ENCODE peak calls at places on chromosomes 5 and 9, in seven cellular contexts. I, C, D, P, N, Q and T are unnamed samples.

GRCh38 chr5:9622891-9623547 is 7.1 kb downstream of the TAS2R1 start:
- DNase-seq in D (no peak), I (no peak), C (no peak), Q (peak), P (no peak), N (no peak), T (no peak)

GRCh38 chr9:96152550-96152949 is 149.4 kb downstream of the HSD17B3 start:
- DNase-seq in I (no peak), C (no peak), N (no peak), Q (no peak), D (no peak), P (no peak), T (no peak)

GRCh38 chr5:175344331-175345200 is 99.4 kb downstream of the DRD1 start:
- DNase-seq in D (no peak), P (no peak), I (no peak), N (no peak), Q (no peak), C (no peak), T (no peak)

GRCh38 chr9:15642369-15642962 is 89.6 kb downstream of the CCDC171 start:
- DNase-seq in P (no peak), N (no peak), D (no peak), C (no peak), Q (peak), I (no peak), T (no peak)

GRCh38 chr9:128937310-128938165 is 9.9 kb downstream of the DOLK start:
- DNase-seq in C (no peak), I (no peak), D (no peak), Q (no peak), N (peak), P (no peak), T (no peak)

GRCh38 chr5:54834121-54834842 is 151.1 kb downstream of the ESM1 start:
- DNase-seq in C (no peak), I (no peak), Q (no peak), P (no peak), N (no peak), D (no peak), T (no peak)

GRCh38 chr9:99044827-99045226 is 60.1 kb upstream of the TGFBR1 start:
- DNase-seq in Q (no peak), I (no peak), D (no peak), C (no peak), N (no peak), P (no peak), T (no peak)

GRCh38 chr9:25602366-25603044 is 75.7 kb downstream of the TUSC1 start:
- DNase-seq in N (no peak), P (no peak), Q (peak), I (no peak), D (no peak), C (no peak), T (no peak)

GRCh38 chr9:20321683-20322082 is 300.6 kb downstream of the MLLT3 start:
- DNase-seq in C (no peak), D (no peak), Q (no peak), P (no peak), N (no peak), I (no peak), T (no peak)

GRCh38 chr5:147576646-147577535 is 67.0 kb upstream of the DPYSL3 start:
- DNase-seq in N (peak), P (peak), I (peak), Q (peak), C (peak), D (peak), T (no peak)

GRCh38 chr9:127214421-127215265 is 49.9 kb upstream of the GARNL3 start:
- DNase-seq in D (peak), N (no peak), Q (peak), P (peak), C (peak), I (peak), T (peak)

GRCh38 chr5:32126691-32127090 is 47.4 kb downstream of the GOLPH3 start:
- DNase-seq in I (no peak), D (no peak), N (no peak), Q (no peak), P (no peak), C (no peak), T (no peak)

GRCh38 chr5:38871211-38871610 is 25.4 kb downstream of the OSMR start:
- DNase-seq in I (no peak), C (no peak), N (no peak), P (no peak), D (no peak), Q (no peak), T (no peak)

GRCh38 chr5:94810281-94810680 is 191.8 kb downstream of the SLF1 start:
- DNase-seq in D (no peak), I (no peak), N (no peak), P (no peak), Q (no peak), C (no peak), T (no peak)

GRCh38 chr5:142664634-142665033 is 21.3 kb downstream of the FGF1 start:
- DNase-seq in D (no peak), N (no peak), C (no peak), P (no peak), Q (no peak), I (no peak), T (no peak)

GRCh38 chr9:21875893-21876292 is 73.5 kb downstream of the MTAP start:
- DNase-seq in D (no peak), P (no peak), I (no peak), Q (no peak), C (no peak), N (no peak), T (no peak)

GRCh38 chr9:112905084-112905483 is 14.4 kb upstream of the SLC46A2 start:
- DNase-seq in Q (no peak), N (no peak), P (no peak), I (no peak), C (no peak), D (no peak), T (no peak)

GRCh38 chr5:171667341-171668096 is 118.1 kb upstream of the SMIM23 start:
- DNase-seq in I (peak), N (peak), P (no peak), D (no peak), Q (peak), C (peak), T (no peak)

GRCh38 chr9:110650991-110651411 is 17.6 kb upstream of the MUSK start:
- DNase-seq in C (no peak), P (no peak), N (no peak), D (no peak), I (no peak), Q (no peak), T (no peak)

GRCh38 chr5:157469687-157470086 is 9.7 kb downstream of the NIPAL4 start:
- DNase-seq in P (no peak), N (no peak), Q (no peak), C (no peak), D (no peak), I (no peak), T (no peak)

GRCh38 chr5:42636425-42636824 is 120.2 kb upstream of the CCDC152 start:
- DNase-seq in I (no peak), N (no peak), C (no peak), D (no peak), Q (no peak), P (no peak), T (no peak)

GRCh38 chr5:6832272-6832671 is 119.0 kb downstream of the TENT4A start:
- DNase-seq in D (no peak), P (no peak), N (no peak), Q (no peak), C (no peak), I (no peak), T (no peak)

GRCh38 chr9:24602687-24603352 is 57.1 kb upstream of the IZUMO3 start:
- DNase-seq in C (no peak), D (no peak), P (no peak), I (no peak), N (no peak), Q (no peak), T (no peak)

GRCh38 chr5:116445311-116445710 is 129.3 kb downstream of the SEMA6A start:
- DNase-seq in D (no peak), I (no peak), C (no peak), N (no peak), P (no peak), Q (no peak), T (no peak)

GRCh38 chr9:21995652-21996275 is 1.2 kb downstream of the CDKN2B-AS1 start:
- DNase-seq in Q (peak), P (peak), I (peak), N (no peak), C (peak), D (peak), T (no peak)

GRCh38 chr5:32450952-32451351 is 6.4 kb upstream of the ZFR start:
- DNase-seq in P (no peak), D (no peak), C (no peak), Q (peak), I (no peak), N (no peak), T (no peak)

GRCh38 chr9:16364347-16364746 is 506.1 kb downstream of the BNC2 start:
- DNase-seq in Q (no peak), N (no peak), D (no peak), I (no peak), P (no peak), C (no peak), T (no peak)

DNA sequence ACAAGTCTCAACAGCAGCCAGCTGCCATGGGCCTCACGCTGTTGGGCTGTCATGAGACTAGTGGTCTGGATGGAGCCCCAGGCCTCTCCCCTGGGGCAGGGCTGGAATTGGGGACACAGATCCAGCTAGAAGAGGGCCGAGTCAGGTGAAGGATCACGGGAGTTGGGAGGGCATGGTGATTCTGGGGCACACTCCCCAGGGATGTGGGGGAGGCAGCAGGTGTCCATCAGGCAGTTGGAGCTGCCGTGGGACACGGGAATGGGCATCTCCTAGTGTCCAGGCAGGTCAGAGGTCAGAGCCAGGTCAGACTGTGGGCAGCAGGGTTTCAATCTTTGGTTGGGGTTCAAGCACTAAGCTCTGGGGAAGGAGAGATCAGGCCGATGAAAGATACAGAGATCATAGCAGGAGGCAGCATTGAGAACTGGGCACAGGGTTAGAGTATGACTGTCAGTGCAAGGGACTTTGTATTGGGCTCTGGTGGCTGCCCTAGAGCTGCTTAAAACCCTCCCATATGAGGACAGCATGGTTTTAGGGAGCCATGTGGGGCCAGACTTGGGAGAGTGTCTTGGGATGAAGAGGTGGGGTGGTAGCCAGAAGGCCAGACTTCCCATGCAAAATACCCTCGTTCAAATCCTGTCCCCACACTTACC is 59.2 kb downstream of the ARHGEF37 start:
- DNase-seq in D (no peak), N (peak), C (no peak), Q (no peak), P (no peak), I (no peak), T (no peak)
- H3K27ac ChIP-seq in D (peak), N (peak), C (peak), Q (no peak), P (no peak), I (peak), T (no peak)

GRCh38 chr5:62097361-62097760 is 208.6 kb upstream of the KIF2A start:
- DNase-seq in D (no peak), C (no peak), Q (no peak), N (no peak), P (no peak), I (no peak), T (no peak)
- H3K27ac ChIP-seq in D (no peak), C (no peak), Q (no peak), N (no peak), P (no peak), I (no peak), T (no peak)

DNA sequence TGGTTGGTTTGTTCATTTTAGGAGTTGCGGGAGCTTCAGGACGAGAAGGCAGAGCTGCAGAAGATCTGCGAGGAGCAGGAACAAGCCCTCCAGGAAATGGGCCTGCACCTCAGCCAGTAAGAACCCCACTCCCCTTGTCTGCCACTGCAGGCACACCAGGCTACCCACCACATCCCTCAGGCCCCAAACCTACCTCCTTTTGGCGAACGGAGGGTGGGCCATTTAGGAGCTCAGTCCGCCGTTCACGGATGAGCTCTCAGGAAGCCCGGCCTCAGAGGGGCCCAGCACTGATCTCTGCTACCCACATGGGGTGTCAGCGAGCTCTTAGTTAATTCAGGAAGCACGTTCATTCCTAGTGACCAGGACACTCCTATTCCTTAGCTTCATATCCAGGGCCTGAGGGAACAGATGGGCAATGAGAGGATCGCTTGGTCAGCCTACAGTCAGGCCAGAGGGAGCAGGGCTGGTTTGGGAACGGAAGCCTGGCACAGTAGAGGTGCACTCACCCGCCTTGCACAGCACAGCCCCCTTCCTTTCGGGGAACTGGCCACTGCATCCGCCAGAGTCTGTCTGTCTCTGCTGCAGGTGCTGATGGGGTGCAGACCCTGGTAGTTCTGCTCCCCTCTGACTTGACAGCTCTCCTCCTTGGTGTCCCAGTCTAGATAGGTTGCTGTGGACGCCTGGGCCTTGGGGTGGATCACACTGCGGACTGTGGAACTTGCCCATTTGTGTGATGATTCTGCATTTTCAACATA is 21.4 kb downstream of the HNRNPH1 start:
- DNase-seq in I (no peak), P (no peak), Q (no peak), N (peak), D (no peak), C (no peak), T (no peak)
- H3K27ac ChIP-seq in I (no peak), P (no peak), Q (no peak), N (no peak), D (no peak), C (no peak), T (no peak)

GRCh38 chr9:136275655-136276429 is 28.1 kb downstream of the CCDC187 start:
- DNase-seq in D (no peak), P (no peak), I (no peak), N (no peak), C (no peak), Q (peak), T (no peak)
- H3K27ac ChIP-seq in D (no peak), P (no peak), I (no peak), N (no peak), C (no peak), Q (no peak), T (no peak)

DNA sequence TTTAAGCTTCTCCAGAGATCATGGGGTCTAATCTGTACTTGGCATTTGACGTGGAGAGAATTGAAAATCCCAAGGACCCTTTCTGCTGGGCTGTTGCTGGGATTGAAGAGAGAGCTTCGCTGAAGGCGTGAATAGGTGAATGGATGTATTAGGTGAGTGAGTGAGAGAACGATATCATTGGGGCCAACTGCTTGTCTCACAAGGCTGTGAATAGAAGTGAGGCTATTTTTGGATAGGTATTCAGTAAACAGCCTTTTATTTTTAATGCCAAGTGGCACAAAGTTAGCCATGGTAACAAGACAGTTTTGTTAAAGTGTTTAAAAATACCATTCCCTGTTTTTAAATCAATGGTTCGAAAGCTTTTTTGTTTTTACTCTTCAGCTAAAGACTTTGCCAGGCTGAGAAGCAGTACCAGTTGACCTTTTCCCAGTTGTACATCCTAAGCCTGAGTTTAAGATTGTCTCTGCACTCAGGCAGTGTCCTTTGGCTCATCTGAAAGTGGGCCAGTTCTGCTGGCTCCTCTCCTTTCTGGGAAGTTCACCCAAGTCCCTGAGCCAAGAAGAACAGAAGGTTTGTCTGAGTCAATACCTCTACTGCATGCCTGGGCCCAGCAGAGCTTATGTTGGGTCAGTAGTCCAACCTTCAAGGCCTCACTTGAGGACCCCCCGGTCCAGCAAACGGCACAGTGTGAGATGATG is 156.4 kb downstream of the MACROH2A1 start:
- DNase-seq in Q (no peak), D (peak), P (peak), N (peak), I (no peak), C (no peak), T (no peak)
- H3K27ac ChIP-seq in Q (no peak), D (peak), P (no peak), N (peak), I (no peak), C (peak), T (peak)

GRCh38 chr5:141510850-141511718 is 22.2 kb downstream of the PCDHGC5 start:
- DNase-seq in N (no peak), I (no peak), D (no peak), P (no peak), Q (no peak), C (no peak), T (no peak)

GRCh38 chr5:141513627-141514329 is 24.9 kb downstream of the PCDHGC5 start:
- DNase-seq in D (no peak), N (peak), C (peak), I (peak), Q (peak), P (no peak), T (peak)

GRCh38 chr5:141513021-141513626 is 24.2 kb downstream of the PCDHGC5 start:
- DNase-seq in D (no peak), I (no peak), C (no peak), P (no peak), N (no peak), Q (peak), T (no peak)

GRCh38 chr5:141511771-141512325 is 23.0 kb downstream of the PCDHGC5 start:
- DNase-seq in N (no peak), D (no peak), C (no peak), Q (no peak), P (no peak), I (no peak), T (no peak)

GRCh38 chr5:141512390-141513020 is 23.6 kb downstream of the PCDHGC5 start:
- DNase-seq in I (peak), P (peak), Q (peak), N (peak), D (peak), C (peak), T (no peak)
- H3K27ac ChIP-seq in I (peak), P (no peak), Q (no peak), N (peak), D (peak), C (peak), T (peak)

GRCh38 chr5:177232358-177232757 is 71.2 kb downstream of the RAB24 start:
- DNase-seq in N (no peak), C (no peak), I (no peak), P (no peak), Q (no peak), D (no peak), T (no peak)

GRCh38 chr5:177233206-177233605 is 70.3 kb downstream of the RAB24 start:
- DNase-seq in I (no peak), C (no peak), D (no peak), Q (no peak), P (no peak), N (no peak), T (no peak)

GRCh38 chr5:177231479-177232250 is 71.9 kb downstream of the RAB24 start:
- DNase-seq in P (no peak), Q (no peak), D (no peak), C (no peak), I (no peak), N (no peak), T (no peak)

GRCh38 chr5:177233802-177234201 is 69.7 kb downstream of the RAB24 start:
- DNase-seq in P (no peak), N (no peak), I (no peak), Q (no peak), D (no peak), C (no peak), T (no peak)

GRCh38 chr5:177232761-177233160 is 70.8 kb downstream of the RAB24 start:
- DNase-seq in P (no peak), I (no peak), N (no peak), C (no peak), Q (no peak), D (no peak), T (no peak)
- H3K27ac ChIP-seq in P (no peak), I (no peak), N (peak), C (peak), Q (peak), D (no peak), T (no peak)